ENCODE peak calls at places on chromosome 12, in six cellular contexts. G is dorsolateral prefrontal cortex; X is ascending aorta; K is Peyer's patch; W is IMR-90; Q is CD8-positive, alpha-beta T cell. B is an unnamed sample.

GRCh38 chr12:123091230-123091629 is 59.7 kb downstream of the PITPNM2 start:
- DNase-seq in W (no peak), K (no peak), Q (no peak), X (no peak), G (no peak), B (no peak)

GRCh38 chr12:27822076-27822712 is 42.2 kb upstream of the MANSC4 start:
- DNase-seq in Q (peak; percentile 7), W (peak; percentile 97), X (no peak), G (no peak), K (peak; percentile 42), B (peak; percentile 67)

GRCh38 chr12:48956279-48957140 is 777 bp downstream of the ARF3 start:
- DNase-seq in W (peak; percentile 97), X (peak; percentile 92), G (peak; percentile 77), Q (no peak), K (peak; percentile 49), B (peak; percentile 92)

GRCh38 chr12:81181701-81182100 is 103.8 kb downstream of the ACSS3 start:
- DNase-seq in X (no peak), W (no peak), G (no peak), Q (no peak), K (no peak), B (no peak)

GRCh38 chr12:111150894-111151293 is 218.0 kb downstream of the PHETA1 start:
- DNase-seq in K (no peak), Q (no peak), X (no peak), W (no peak), G (no peak), B (no peak)

GRCh38 chr12:78863482-78864427 is 819 bp upstream of the SYT1 start:
- DNase-seq in X (peak; percentile 58), K (peak; percentile 16), Q (no peak), W (peak; percentile 39), G (peak; percentile 66), B (no peak)

GRCh38 chr12:19842116-19842515 is 402.8 kb downstream of the AEBP2 start:
- DNase-seq in X (no peak), K (no peak), W (no peak), Q (no peak), G (no peak), B (no peak)

GRCh38 chr12:109770104-109770860 is 56.7 kb downstream of the FAM222A start:
- DNase-seq in X (peak; percentile 42), K (no peak), G (peak; percentile 63), W (no peak), Q (no peak), B (no peak)

GRCh38 chr12:108241961-108242360 is 97.2 kb downstream of the CMKLR1 start:
- DNase-seq in X (no peak), G (no peak), W (no peak), Q (no peak), K (no peak), B (no peak)

GRCh38 chr12:124930576-124930975 is 16.1 kb upstream of the UBC start:
- DNase-seq in G (no peak), X (no peak), Q (no peak), K (no peak), W (no peak), B (no peak)

GRCh38 chr12:124928095-124928911 is 13.9 kb upstream of the UBC start:
- DNase-seq in G (no peak), Q (no peak), X (peak; percentile 87), W (peak; percentile 91), K (peak; percentile 53), B (no peak)

GRCh38 chr12:124929649-124930419 is 15.4 kb upstream of the UBC start:
- DNase-seq in Q (no peak), X (no peak), W (no peak), G (no peak), K (no peak), B (no peak)

GRCh38 chr12:124927325-124928094 is 13.1 kb upstream of the UBC start:
- DNase-seq in Q (peak; percentile 85), W (peak; percentile 79), G (peak; percentile 88), X (peak; percentile 97), K (peak; percentile 91), B (peak; percentile 87)

GRCh38 chr12:124928912-124929530 is 14.6 kb upstream of the UBC start:
- DNase-seq in W (no peak), X (no peak), Q (no peak), K (no peak), G (no peak), B (no peak)
- TF ChIP-seq CTCF in W (no peak), X (no peak), Q (no peak), K (no peak), G (no peak), B (no peak)

DNA sequence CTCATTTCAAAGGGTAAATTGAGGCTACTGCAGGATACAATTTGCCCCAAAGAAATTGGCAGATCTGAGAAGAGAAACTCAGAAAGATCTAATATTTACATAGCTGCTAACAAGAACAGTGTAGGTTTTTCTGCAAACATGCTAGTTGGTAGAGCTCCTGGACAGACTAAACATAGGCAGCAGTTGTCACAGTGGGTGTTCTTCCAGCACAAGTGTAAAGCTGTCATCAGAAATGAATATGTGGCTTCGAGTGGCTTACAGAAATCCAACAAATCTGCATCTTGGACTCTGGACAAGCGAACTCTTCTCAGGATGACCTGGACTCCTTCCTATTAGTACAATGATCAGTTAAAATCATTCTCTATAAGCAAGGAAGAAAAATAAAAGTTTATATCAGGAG is 5.9 kb downstream of the CBX5 start:
- DNase-seq in G (no peak), W (no peak), K (no peak), X (no peak), Q (no peak), B (no peak)
- H3K27me3 ChIP-seq in G (no peaks in the 10 kb centered on the region), W (no peaks in the 10 kb centered on the region), K (no peaks in the 10 kb centered on the region), X (no peaks in the 10 kb centered on the region), Q (no peaks in the 10 kb centered on the region), B (no peaks in the 10 kb centered on the region)

GRCh38 chr12:30438526-30439120 is 257.0 kb downstream of the IPO8 start:
- DNase-seq in Q (no peak), X (no peak), K (no peak), G (no peak), W (no peak), B (no peak)

GRCh38 chr12:30437044-30437443 is 258.6 kb downstream of the IPO8 start:
- DNase-seq in G (no peak), X (no peak), K (no peak), Q (no peak), W (no peak), B (no peak)

GRCh38 chr12:30437616-30438015 is 258.1 kb downstream of the IPO8 start:
- DNase-seq in G (no peak), W (peak; percentile 21), X (no peak), K (no peak), Q (no peak), B (no peak)

GRCh38 chr12:30440826-30441602 is 254.7 kb downstream of the IPO8 start:
- DNase-seq in Q (no peak), W (peak; percentile 27), G (no peak), X (no peak), K (no peak), B (no peak)
- TF ChIP-seq CTCF in Q (no peak), W (peak; percentile 34), G (no peak), X (no peak), K (no peak), B (peak; percentile 23)

DNA sequence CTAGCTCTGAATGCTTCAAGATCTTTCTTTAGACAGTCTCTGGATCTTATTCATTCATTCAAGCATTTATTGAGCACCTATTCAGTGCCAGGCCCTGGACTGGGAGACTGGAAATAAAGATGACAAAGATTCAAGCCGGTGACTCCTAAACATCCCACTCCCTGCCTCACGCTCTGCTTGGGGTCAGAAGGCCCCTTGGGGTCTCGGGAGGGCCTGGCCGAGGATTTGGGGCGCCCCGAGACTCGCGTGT is 224 bp upstream of the DTX1 start:
- DNase-seq in G (no peak), W (no peak), X (no peak), K (no peak), Q (no peak), B (no peak)
- H3K27me3 ChIP-seq in G (no peaks in the 10 kb centered on the region), W (peaks cover 39% of the 10 kb centered on the region), X (peaks cover 7% of the 10 kb centered on the region), K (peaks cover 12% of the 10 kb centered on the region), Q (no peaks in the 10 kb centered on the region), B (peaks cover 19% of the 10 kb centered on the region)